ENCODE peak calls at places on chromosomes 16 and 17, in nine cellular contexts. N is AG04450, G is kidney tubule cell, Y is colonic mucosa, T is body of pancreas, E is upper lobe of right lung, M is fibroblast of the aortic adventitia, S is BJ, K is WERI-Rb-1. H is an unnamed sample.

GRCh38 chr16:50630394-50631020 is 50.6 kb downstream of the SNX20 start:
- DNase-seq in N (no peak), G (no peak), Y (no peak), T (no peak), E (no peak), M (no peak), S (no peak), K (no peak), H (no peak)

GRCh38 chr17:19707728-19708221 is 8.6 kb downstream of the SLC47A2 start:
- DNase-seq in N (no peak), G (no peak), Y (no peak), T (no peak), E (no peak), M (no peak), S (no peak), K (no peak), H (no peak)

GRCh38 chr17:81165246-81166032 is at the start of gene PVALEF:
- DNase-seq in N (no peak), G (no peak), Y (no peak), T (peak; percentile 54), E (no peak), M (no peak), S (no peak), K (peak; percentile 64), H (no peak)

GRCh38 chr16:57478396-57479024 is 7.8 kb downstream of the DOK4 start:
- DNase-seq in N (no peak), G (no peak), Y (no peak), T (no peak), E (no peak), M (no peak), S (no peak), K (no peak), H (no peak)

GRCh38 chr16:81711609-81712329 is 67.3 kb upstream of the PLCG2 start:
- DNase-seq in N (peak; percentile 66), G (peak; percentile 59), Y (no peak), T (no peak), E (no peak), M (peak; percentile 85), S (peak; percentile 74), K (no peak), H (peak; percentile 93)

GRCh38 chr17:64661981-64662773 is at the start of gene SMURF2:
- DNase-seq in N (no peak), G (peak; percentile 89), Y (peak; percentile 84), T (peak; percentile 82), E (peak; percentile 91), M (no peak), S (no peak), K (peak; percentile 82), H (peak; percentile 74)

GRCh38 chr16:67537636-67538591 is 9.3 kb downstream of the RIPOR1 start:
- DNase-seq in N (no peak), G (peak; percentile 67), Y (peak; percentile 57), T (peak; percentile 68), E (peak; percentile 84), M (no peak), S (no peak), K (no peak), H (peak; percentile 67)

GRCh38 chr16:56972898-56973689 is 11.3 kb downstream of the CETP start:
- DNase-seq in N (no peak), G (no peak), Y (peak; percentile 17), T (no peak), E (no peak), M (no peak), S (no peak), K (no peak), H (no peak)

GRCh38 chr17:61997649-61998048 is 67.4 kb downstream of the MED13 start:
- DNase-seq in N (no peak), G (peak; percentile 9), Y (no peak), T (no peak), E (no peak), M (peak; percentile 37), S (peak; percentile 35), K (no peak), H (peak; percentile 52)

GRCh38 chr16:19919142-19919541 is 34.5 kb upstream of the GPRC5B start:
- DNase-seq in N (no peak), G (no peak), Y (no peak), T (no peak), E (no peak), M (no peak), S (no peak), K (no peak), H (no peak)